ENCODE peak calls at places on chromosome 15, in nine cellular contexts. R is brain microvascular endothelial cell, X is GM23338, H is cardiac fibroblast, Q is HFF-Myc, N is mucosa of descending colon, Z is breast epithelium, F is upper lobe of left lung, V is H9. G is an unnamed sample.
A peak's percentile ranks its signal among the peaks of the same experiment; 100 is the strongest.

GRCh38 chr15:58731756-58732535 is 17.6 kb downstream of the ADAM10 start:
- DNase-seq in V (no peak), N (no peak), X (no peak), H (peak; percentile 82), Z (no peak), Q (peak; percentile 41), F (no peak), R (peak; percentile 80), G (no peak)

GRCh38 chr15:85892232-85892631 is 97.5 kb upstream of the KLHL25 start:
- DNase-seq in N (no peak), Z (no peak), R (no peak), V (no peak), Q (no peak), F (no peak), H (no peak), X (no peak), G (no peak)

GRCh38 chr15:79071901-79072300 is 18.7 kb downstream of the RASGRF1 start:
- DNase-seq in H (peak; percentile 2), N (no peak), V (no peak), R (no peak), X (no peak), Z (no peak), Q (no peak), F (no peak), G (no peak)

GRCh38 chr15:45785897-45786296 is 151.1 kb downstream of the SQOR start:
- DNase-seq in Z (no peak), V (no peak), Q (no peak), F (no peak), N (no peak), X (no peak), H (no peak), R (no peak), G (no peak)

GRCh38 chr15:49619226-49619625 is 1.4 kb downstream of the FAM227B start:
- DNase-seq in F (no peak), N (no peak), V (no peak), X (no peak), Q (no peak), H (no peak), R (no peak), Z (no peak), G (no peak)

GRCh38 chr15:72491768-72492167 is 17.6 kb downstream of the ARIH1 start:
- DNase-seq in H (peak; percentile 86), Z (no peak), F (no peak), V (no peak), X (no peak), Q (no peak), R (peak; percentile 76), N (no peak), G (no peak)

GRCh38 chr15:39594056-39594763 is 13.3 kb downstream of the THBS1 start:
- DNase-seq in Z (no peak), Q (no peak), N (peak; percentile 57), X (no peak), H (peak; percentile 25), R (no peak), V (no peak), F (no peak), G (no peak)

GRCh38 chr15:98067339-98067738 is 106.8 kb downstream of the ARRDC4 start:
- DNase-seq in F (no peak), Q (peak; percentile 85), R (no peak), Z (no peak), N (no peak), X (no peak), H (no peak), V (no peak), G (no peak)

GRCh38 chr15:93028632-93029612 is 60.1 kb downstream of the RGMA start:
- DNase-seq in F (peak; percentile 92), R (peak; percentile 28), X (no peak), V (no peak), H (peak; percentile 98), N (peak; percentile 54), Q (no peak), Z (peak; percentile 87), G (peak; percentile 66)

GRCh38 chr15:96264801-96265515 is 65.5 kb upstream of the NR2F2 start:
- DNase-seq in Z (no peak), X (no peak), Q (no peak), N (no peak), R (peak; percentile 72), F (no peak), V (no peak), H (peak; percentile 40), G (no peak)

DNA sequence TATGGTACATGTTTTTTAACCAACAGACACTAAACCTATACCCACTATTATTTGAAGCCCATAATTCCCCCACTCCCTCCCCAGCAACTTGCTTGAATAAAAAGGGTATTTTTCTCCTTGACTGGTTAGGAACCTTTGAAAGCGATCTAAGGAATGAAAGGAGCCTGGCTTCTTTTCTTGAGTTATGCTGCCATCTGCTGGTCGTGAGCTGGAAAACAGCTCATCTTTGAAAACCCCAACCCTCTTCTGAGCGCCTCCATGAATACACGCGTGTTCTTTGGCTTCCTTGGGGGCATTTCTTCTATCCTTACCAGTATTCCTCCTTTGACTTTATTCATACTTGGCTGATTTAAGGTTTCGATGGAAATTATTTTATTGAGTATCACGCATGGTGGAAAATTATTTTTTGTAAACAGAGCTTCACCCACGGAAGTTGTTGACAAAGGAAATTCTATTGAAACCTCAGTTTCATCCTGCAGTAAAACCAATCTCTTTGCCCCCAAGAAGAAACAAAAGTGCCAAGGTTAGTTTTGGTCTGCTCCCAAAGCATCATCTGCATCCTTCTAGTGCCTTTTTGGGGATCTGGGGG is 171.6 kb downstream of the SV2B start:
- DNase-seq in H (peak; percentile 82), N (peak; percentile 34), X (peak; percentile 91), R (peak; percentile 49), V (peak; percentile 45), Z (peak; percentile 30), F (no peak), Q (peak; percentile 31), G (no peak)
- TF ChIP-seq CTCF in H (peak; percentile 69), N (peak; percentile 24), X (peak; percentile 92), R (peak; percentile 86), V (peak; percentile 87), Z (no peak), F (peak; percentile 73), Q (peak; percentile 73), G (peak; percentile 95)

GRCh38 chr15:62059108-62059817 is 984 bp downstream of the VPS13C start:
- DNase-seq in V (no peak), F (no peak), H (peak; percentile 29), N (no peak), Q (no peak), R (no peak), Z (no peak), X (no peak), G (no peak)
- TF ChIP-seq CTCF in V (peak; percentile 20), F (no peak), H (peak; percentile 14), N (no peak), Q (no peak), R (peak; percentile 41), Z (no peak), X (peak; percentile 20), G (peak; percentile 66)

DNA sequence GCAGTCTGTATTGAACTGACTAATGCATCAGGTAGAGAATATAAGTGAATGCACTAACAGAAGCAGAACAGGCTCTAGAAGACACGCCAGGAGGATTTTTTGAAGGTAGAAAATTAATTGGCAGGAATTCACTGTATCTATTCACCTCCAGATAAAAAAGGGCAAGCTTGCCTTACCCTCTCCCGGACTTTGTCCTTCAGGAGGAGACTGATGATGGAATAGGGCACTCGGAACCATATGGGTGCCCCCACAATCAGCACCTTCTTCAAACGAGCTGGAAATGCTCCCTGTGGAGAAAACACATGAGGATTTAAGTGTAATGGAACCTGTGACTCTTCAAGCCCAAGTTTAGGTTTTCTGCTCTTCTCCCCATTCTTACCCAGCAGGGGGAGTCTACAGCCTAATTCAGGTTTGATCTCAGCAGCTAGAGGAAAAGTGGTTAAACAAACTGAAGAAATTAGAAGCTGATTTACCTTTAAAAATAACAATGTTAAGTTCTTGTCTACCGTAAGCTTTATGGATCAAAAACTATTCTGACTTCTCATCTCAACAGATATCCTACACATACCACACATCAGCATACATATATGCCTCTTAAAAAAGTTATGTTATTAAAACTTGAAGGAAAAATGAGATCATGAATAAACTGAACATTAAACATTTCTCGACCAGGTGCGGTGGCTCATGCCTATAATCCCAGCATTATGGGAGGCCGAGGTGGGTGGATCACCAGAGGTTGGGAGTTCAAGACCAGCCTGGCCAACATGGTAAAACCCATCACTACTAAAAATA is 57.4 kb upstream of the SIN3A start:
- DNase-seq in H (peak; percentile 71), Q (no peak), V (no peak), X (peak; percentile 57), F (no peak), R (peak; percentile 29), Z (no peak), N (no peak), G (no peak)
- TF ChIP-seq CTCF in H (peak; percentile 67), Q (peak; percentile 72), V (peak; percentile 65), X (peak; percentile 52), F (no peak), R (peak; percentile 75), Z (peak; percentile 45), N (no peak), G (peak; percentile 64)

GRCh38 chr15:36844453-36845094 is 255.8 kb downstream of the MEIS2 start:
- DNase-seq in X (peak; percentile 15), R (no peak), V (no peak), Q (no peak), N (no peak), F (no peak), Z (no peak), H (peak; percentile 12), G (no peak)
- TF ChIP-seq CTCF in X (no peak), R (peak; percentile 16), V (no peak), Q (no peak), N (no peak), F (no peak), Z (no peak), H (no peak), G (no peak)

DNA sequence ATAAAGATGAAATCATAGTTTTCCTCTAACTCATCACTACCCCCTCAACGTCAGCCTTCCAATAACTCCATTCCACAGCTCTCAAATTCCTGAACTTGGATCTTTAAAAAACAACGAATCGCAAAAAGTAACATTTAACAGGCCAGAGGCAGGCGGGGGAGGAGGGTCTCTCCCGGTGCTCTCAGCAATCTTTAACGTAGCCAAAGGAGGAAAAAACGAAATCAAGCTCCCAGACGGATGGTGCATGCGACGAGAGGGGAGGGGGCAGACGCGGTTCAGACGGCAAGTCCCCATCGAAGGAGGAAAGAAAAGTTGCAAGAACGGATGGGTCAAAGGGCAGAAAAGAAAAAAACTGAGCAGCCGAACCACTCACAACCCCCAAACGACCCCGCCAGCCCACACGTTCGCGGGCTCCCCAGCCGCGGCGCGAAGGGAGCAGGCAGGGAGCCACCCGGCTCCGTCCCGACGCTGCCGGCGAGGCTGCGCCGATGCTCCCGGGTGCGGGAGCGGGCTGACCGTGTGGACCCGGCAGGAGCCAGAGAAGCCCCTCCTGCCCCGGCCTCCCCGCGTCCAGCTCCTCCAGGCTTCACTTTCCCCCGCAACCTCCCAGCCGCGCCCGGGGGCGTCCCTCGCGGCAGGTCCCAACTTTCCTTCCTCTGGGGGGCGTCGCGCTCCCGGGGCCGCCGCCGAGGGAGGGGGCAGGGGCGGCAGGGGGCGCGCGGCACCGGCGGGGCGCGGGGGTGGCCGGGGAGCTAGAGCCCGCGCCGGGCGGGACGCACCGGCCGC is 661 bp downstream of the PEAK1 start:
- DNase-seq in V (peak; percentile 41), Q (no peak), X (peak; percentile 70), F (no peak), H (peak; percentile 58), R (peak; percentile 18), Z (peak; percentile 19), N (peak; percentile 73), G (peak; percentile 70)
- TF ChIP-seq CTCF in V (peak; percentile 30), Q (no peak), X (no peak), F (no peak), H (no peak), R (peak; percentile 32), Z (no peak), N (no peak), G (no peak)